ENCODE peak calls at places on chromosomes 3 and 15, in nine cellular contexts. V, T, Q, G, O, W, X, L and H are unnamed samples.

GRCh38 chr15:100516592-100517489 is 11.9 kb downstream of the CERS3 start:
- DNase-seq in V (no peak), T (no peak), Q (no peak), G (no peak), O (no peak), W (no peak), X (no peak), L (no peak), H (peak)

GRCh38 chr15:80549712-80550111 is 145.4 kb upstream of the ABHD17C start:
- DNase-seq in V (no peak), T (no peak), Q (no peak), G (no peak), O (no peak), W (no peak), X (no peak), L (no peak), H (no peak)

GRCh38 chr3:101732240-101732641 is 7.8 kb downstream of the CEP97 start:
- DNase-seq in V (no peak), T (no peak), Q (peak), G (no peak), O (no peak), W (no peak), X (no peak), L (no peak), H (no peak)

GRCh38 chr3:24129549-24129948 is 184.5 kb downstream of the NR1D2 start:
- DNase-seq in V (no peak), T (no peak), Q (no peak), G (no peak), O (no peak), W (no peak), X (no peak), L (no peak), H (no peak)

GRCh38 chr3:171687064-171687463 is 123.2 kb downstream of the PLD1 start:
- DNase-seq in V (no peak), T (no peak), Q (no peak), G (no peak), O (no peak), W (no peak), X (no peak), L (no peak), H (no peak)

GRCh38 chr3:71067977-71068376 is 515.6 kb downstream of the FOXP1 start:
- DNase-seq in V (no peak), T (no peak), Q (no peak), G (no peak), O (no peak), W (no peak), X (no peak), L (no peak), H (no peak)

GRCh38 chr3:13137808-13138565 is 64.8 kb upstream of the IQSEC1 start:
- DNase-seq in V (no peak), T (no peak), Q (no peak), G (no peak), O (no peak), W (no peak), X (no peak), L (no peak), H (no peak)

GRCh38 chr3:138241061-138241460 is 54.0 kb downstream of the ARMC8 start:
- DNase-seq in V (no peak), T (no peak), Q (no peak), G (no peak), O (no peak), W (no peak), X (no peak), L (no peak), H (no peak)

GRCh38 chr15:65423150-65423976 is 616 bp upstream of the IGDCC4 start:
- DNase-seq in V (no peak), T (no peak), Q (no peak), G (no peak), O (no peak), W (no peak), X (no peak), L (no peak), H (no peak)

GRCh38 chr3:8607285-8608040 is 37.1 kb downstream of the SSUH2 start:
- DNase-seq in V (peak), T (peak), Q (peak), G (no peak), O (no peak), W (no peak), X (peak), L (no peak), H (peak)

GRCh38 chr3:45864760-45865567 is 21.4 kb upstream of the CCR9 start:
- DNase-seq in V (no peak), T (no peak), Q (no peak), G (no peak), O (no peak), W (no peak), X (no peak), L (no peak), H (no peak)

GRCh38 chr15:38070778-38071177 is 136.3 kb downstream of the TMCO5A start:
- DNase-seq in V (no peak), T (no peak), Q (no peak), G (no peak), O (no peak), W (no peak), X (no peak), L (no peak), H (no peak)

GRCh38 chr3:128374746-128375445 is 91.8 kb downstream of the DNAJB8 start:
- DNase-seq in V (no peak), T (no peak), Q (no peak), G (no peak), O (no peak), W (no peak), X (no peak), L (no peak), H (no peak)

GRCh38 chr15:90364251-90364650 is 12.2 kb downstream of the ZNF774 start:
- DNase-seq in V (peak), T (no peak), Q (no peak), G (no peak), O (no peak), W (no peak), X (peak), L (no peak), H (no peak)

GRCh38 chr3:50226888-50227389 is 9.1 kb upstream of the GNAI2 start:
- DNase-seq in V (no peak), T (no peak), Q (no peak), G (peak), O (no peak), W (no peak), X (no peak), L (peak), H (peak)

GRCh38 chr3:126014252-126014651 is 45.3 kb downstream of the ROPN1B start:
- DNase-seq in V (no peak), T (no peak), Q (no peak), G (peak), O (no peak), W (no peak), X (peak), L (no peak), H (peak)